ENCODE peak calls at places on chromosome 20, in ten cellular contexts. One of them, this sample, is unnamed.

GRCh38 chr20:1868856-1869255 is 26.4 kb upstream of the SIRPA start:
- DNase-seq in lung: no peak
- DNase-seq in PC-9: no peak
- DNase-seq in IMR-90: peak
- DNase-seq in kidney: no peak
- DNase-seq in coronary artery: no peak
- DNase-seq in ascending aorta: no peak
- DNase-seq in CD8-positive, alpha-beta T cell: no peak
- DNase-seq in HCT116: no peak
- DNase-seq in PC-3: no peak
- DNase-seq in this sample: no peak

GRCh38 chr20:59017493-59018231 is 1.6 kb upstream of the TUBB1 start:
- DNase-seq in lung: peak
- DNase-seq in PC-9: no peak
- DNase-seq in IMR-90: no peak
- DNase-seq in kidney: peak
- DNase-seq in coronary artery: no peak
- DNase-seq in ascending aorta: no peak
- DNase-seq in CD8-positive, alpha-beta T cell: no peak
- DNase-seq in HCT116: no peak
- DNase-seq in PC-3: no peak
- DNase-seq in this sample: no peak

GRCh38 chr20:15976047-15976731 is 597.1 kb downstream of the KIF16B start:
- DNase-seq in lung: no peak
- DNase-seq in PC-9: no peak
- DNase-seq in IMR-90: no peak
- DNase-seq in kidney: no peak
- DNase-seq in coronary artery: no peak
- DNase-seq in ascending aorta: no peak
- DNase-seq in CD8-positive, alpha-beta T cell: no peak
- DNase-seq in HCT116: no peak
- DNase-seq in PC-3: no peak
- DNase-seq in this sample: no peak

GRCh38 chr20:33521461-33521860 is 31.6 kb downstream of the CBFA2T2 start:
- DNase-seq in lung: no peak
- DNase-seq in PC-9: no peak
- DNase-seq in IMR-90: no peak
- DNase-seq in kidney: no peak
- DNase-seq in coronary artery: no peak
- DNase-seq in ascending aorta: no peak
- DNase-seq in CD8-positive, alpha-beta T cell: no peak
- DNase-seq in HCT116: no peak
- DNase-seq in PC-3: no peak
- DNase-seq in this sample: no peak

GRCh38 chr20:2521369-2522305 is 12.9 kb upstream of the ZNF343 start:
- DNase-seq in lung: no peak
- DNase-seq in PC-9: no peak
- DNase-seq in IMR-90: peak
- DNase-seq in kidney: no peak
- DNase-seq in coronary artery: no peak
- DNase-seq in ascending aorta: no peak
- DNase-seq in CD8-positive, alpha-beta T cell: no peak
- DNase-seq in HCT116: peak
- DNase-seq in PC-3: peak
- DNase-seq in this sample: no peak

GRCh38 chr20:14264869-14265268 is 72.5 kb downstream of the FLRT3 start:
- DNase-seq in lung: no peak
- DNase-seq in PC-9: no peak
- DNase-seq in IMR-90: peak
- DNase-seq in kidney: no peak
- DNase-seq in coronary artery: no peak
- DNase-seq in ascending aorta: no peak
- DNase-seq in CD8-positive, alpha-beta T cell: no peak
- DNase-seq in HCT116: no peak
- DNase-seq in PC-3: peak
- DNase-seq in this sample: no peak

GRCh38 chr20:62539646-62540045 is 63.9 kb upstream of the GATA5 start:
- DNase-seq in lung: no peak
- DNase-seq in PC-9: no peak
- DNase-seq in IMR-90: no peak
- DNase-seq in kidney: no peak
- DNase-seq in coronary artery: no peak
- DNase-seq in ascending aorta: no peak
- DNase-seq in CD8-positive, alpha-beta T cell: no peak
- DNase-seq in HCT116: no peak
- DNase-seq in PC-3: no peak
- DNase-seq in this sample: no peak

GRCh38 chr20:60572991-60573390 is 614.8 kb downstream of the CDH26 start:
- DNase-seq in lung: no peak
- DNase-seq in PC-9: no peak
- DNase-seq in IMR-90: no peak
- DNase-seq in kidney: no peak
- DNase-seq in coronary artery: no peak
- DNase-seq in ascending aorta: no peak
- DNase-seq in CD8-positive, alpha-beta T cell: no peak
- DNase-seq in HCT116: no peak
- DNase-seq in PC-3: no peak
- DNase-seq in this sample: no peak

GRCh38 chr20:5122861-5123260 is 3.1 kb upstream of the PCNA start:
- DNase-seq in lung: no peak
- DNase-seq in PC-9: no peak
- DNase-seq in IMR-90: peak
- DNase-seq in kidney: no peak
- DNase-seq in coronary artery: no peak
- DNase-seq in ascending aorta: no peak
- DNase-seq in CD8-positive, alpha-beta T cell: no peak
- DNase-seq in HCT116: no peak
- DNase-seq in PC-3: no peak
- DNase-seq in this sample: no peak

GRCh38 chr20:50276119-50277063 is 85.8 kb downstream of the CEBPB start:
- DNase-seq in lung: peak
- DNase-seq in PC-9: no peak
- DNase-seq in IMR-90: no peak
- DNase-seq in kidney: peak
- DNase-seq in coronary artery: no peak
- DNase-seq in ascending aorta: no peak
- DNase-seq in CD8-positive, alpha-beta T cell: no peak
- DNase-seq in HCT116: no peak
- DNase-seq in PC-3: no peak
- DNase-seq in this sample: no peak
- H3K4me3 ChIP-seq in lung: no peak
- H3K4me3 ChIP-seq in PC-9: no peak
- H3K4me3 ChIP-seq in IMR-90: no peak
- H3K4me3 ChIP-seq in kidney: no peak
- H3K4me3 ChIP-seq in coronary artery: no peak
- H3K4me3 ChIP-seq in ascending aorta: no peak
- H3K4me3 ChIP-seq in CD8-positive, alpha-beta T cell: no peak
- H3K4me3 ChIP-seq in HCT116: no peak
- H3K4me3 ChIP-seq in PC-3: no peak
- H3K4me3 ChIP-seq in this sample: no peak

GRCh38 chr20:52083627-52084232 is 107.8 kb downstream of the ZFP64 start:
- DNase-seq in lung: peak
- DNase-seq in PC-9: peak
- DNase-seq in IMR-90: peak
- DNase-seq in kidney: no peak
- DNase-seq in coronary artery: no peak
- DNase-seq in ascending aorta: no peak
- DNase-seq in CD8-positive, alpha-beta T cell: no peak
- DNase-seq in HCT116: peak
- DNase-seq in PC-3: peak
- DNase-seq in this sample: peak
- TF ChIP-seq CTCF in lung: peak
- TF ChIP-seq CTCF in PC-9: peak
- TF ChIP-seq CTCF in IMR-90: peak
- TF ChIP-seq CTCF in kidney: peak
- TF ChIP-seq CTCF in coronary artery: peak
- TF ChIP-seq CTCF in ascending aorta: peak
- TF ChIP-seq CTCF in CD8-positive, alpha-beta T cell: peak
- TF ChIP-seq CTCF in HCT116: peak
- TF ChIP-seq CTCF in PC-3: peak
- TF ChIP-seq CTCF in this sample: peak

GRCh38 chr20:45373353-45374100 is 4.6 kb downstream of the TP53TG5 start:
- DNase-seq in lung: peak
- DNase-seq in PC-9: peak
- DNase-seq in IMR-90: peak
- DNase-seq in kidney: peak
- DNase-seq in coronary artery: peak
- DNase-seq in ascending aorta: no peak
- DNase-seq in CD8-positive, alpha-beta T cell: peak
- DNase-seq in HCT116: peak
- DNase-seq in PC-3: peak
- DNase-seq in this sample: no peak
- H3K27ac ChIP-seq in lung: peak
- H3K27ac ChIP-seq in PC-9: no peak
- H3K27ac ChIP-seq in IMR-90: no peak
- H3K27ac ChIP-seq in kidney: no peak
- H3K27ac ChIP-seq in coronary artery: peak
- H3K27ac ChIP-seq in ascending aorta: peak
- H3K27ac ChIP-seq in CD8-positive, alpha-beta T cell: peak
- H3K27ac ChIP-seq in HCT116: no peak
- H3K27ac ChIP-seq in PC-3: no peak
- H3K27ac ChIP-seq in this sample: no peak

GRCh38 chr20:692044-692443 is 16.4 kb upstream of the SCRT2 start:
- DNase-seq in lung: no peak
- DNase-seq in PC-9: peak
- DNase-seq in IMR-90: no peak
- DNase-seq in kidney: no peak
- DNase-seq in coronary artery: no peak
- DNase-seq in ascending aorta: no peak
- DNase-seq in CD8-positive, alpha-beta T cell: no peak
- DNase-seq in HCT116: no peak
- DNase-seq in PC-3: no peak
- DNase-seq in this sample: no peak

GRCh38 chr20:688809-689208 is 13.2 kb upstream of the SCRT2 start:
- DNase-seq in lung: no peak
- DNase-seq in PC-9: peak
- DNase-seq in IMR-90: peak
- DNase-seq in kidney: peak
- DNase-seq in coronary artery: no peak
- DNase-seq in ascending aorta: no peak
- DNase-seq in CD8-positive, alpha-beta T cell: no peak
- DNase-seq in HCT116: no peak
- DNase-seq in PC-3: no peak
- DNase-seq in this sample: no peak

GRCh38 chr20:689947-690346 is 14.3 kb upstream of the SCRT2 start:
- DNase-seq in lung: no peak
- DNase-seq in PC-9: peak
- DNase-seq in IMR-90: no peak
- DNase-seq in kidney: no peak
- DNase-seq in coronary artery: no peak
- DNase-seq in ascending aorta: no peak
- DNase-seq in CD8-positive, alpha-beta T cell: no peak
- DNase-seq in HCT116: no peak
- DNase-seq in PC-3: no peak
- DNase-seq in this sample: no peak

GRCh38 chr20:687468-688203 is 12.0 kb upstream of the SCRT2 start:
- DNase-seq in lung: no peak
- DNase-seq in PC-9: peak
- DNase-seq in IMR-90: no peak
- DNase-seq in kidney: no peak
- DNase-seq in coronary artery: no peak
- DNase-seq in ascending aorta: no peak
- DNase-seq in CD8-positive, alpha-beta T cell: no peak
- DNase-seq in HCT116: no peak
- DNase-seq in PC-3: no peak
- DNase-seq in this sample: no peak

DNA sequence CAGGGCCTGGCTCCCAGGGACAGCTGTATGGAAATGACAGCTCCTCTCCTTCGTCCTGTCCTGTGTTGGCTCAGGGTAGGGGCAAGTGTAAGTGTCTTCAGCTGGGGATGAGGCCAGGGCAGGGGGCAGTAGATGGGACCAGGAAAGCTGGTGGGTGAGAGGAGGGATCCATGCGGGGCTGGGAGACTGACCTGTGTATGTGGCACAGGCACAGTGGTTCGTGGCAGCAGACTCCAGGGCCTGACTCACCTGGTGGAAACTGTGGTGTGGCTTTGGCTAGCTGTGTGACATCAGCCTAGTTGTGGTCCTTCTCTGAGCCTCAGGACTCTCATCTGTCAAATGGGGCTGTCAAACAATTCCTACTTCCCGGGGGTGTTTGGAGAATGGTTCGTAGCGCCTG is 13.7 kb upstream of the SCRT2 start:
- DNase-seq in lung: no peak
- DNase-seq in PC-9: peak
- DNase-seq in IMR-90: no peak
- DNase-seq in kidney: peak
- DNase-seq in coronary artery: no peak
- DNase-seq in ascending aorta: no peak
- DNase-seq in CD8-positive, alpha-beta T cell: no peak
- DNase-seq in HCT116: no peak
- DNase-seq in PC-3: no peak
- DNase-seq in this sample: no peak
- H3K4me3 ChIP-seq in lung: no peak
- H3K4me3 ChIP-seq in PC-9: no peak
- H3K4me3 ChIP-seq in IMR-90: no peak
- H3K4me3 ChIP-seq in kidney: no peak
- H3K4me3 ChIP-seq in coronary artery: no peak
- H3K4me3 ChIP-seq in ascending aorta: no peak
- H3K4me3 ChIP-seq in CD8-positive, alpha-beta T cell: no peak
- H3K4me3 ChIP-seq in HCT116: no peak
- H3K4me3 ChIP-seq in PC-3: no peak
- H3K4me3 ChIP-seq in this sample: no peak

DNA sequence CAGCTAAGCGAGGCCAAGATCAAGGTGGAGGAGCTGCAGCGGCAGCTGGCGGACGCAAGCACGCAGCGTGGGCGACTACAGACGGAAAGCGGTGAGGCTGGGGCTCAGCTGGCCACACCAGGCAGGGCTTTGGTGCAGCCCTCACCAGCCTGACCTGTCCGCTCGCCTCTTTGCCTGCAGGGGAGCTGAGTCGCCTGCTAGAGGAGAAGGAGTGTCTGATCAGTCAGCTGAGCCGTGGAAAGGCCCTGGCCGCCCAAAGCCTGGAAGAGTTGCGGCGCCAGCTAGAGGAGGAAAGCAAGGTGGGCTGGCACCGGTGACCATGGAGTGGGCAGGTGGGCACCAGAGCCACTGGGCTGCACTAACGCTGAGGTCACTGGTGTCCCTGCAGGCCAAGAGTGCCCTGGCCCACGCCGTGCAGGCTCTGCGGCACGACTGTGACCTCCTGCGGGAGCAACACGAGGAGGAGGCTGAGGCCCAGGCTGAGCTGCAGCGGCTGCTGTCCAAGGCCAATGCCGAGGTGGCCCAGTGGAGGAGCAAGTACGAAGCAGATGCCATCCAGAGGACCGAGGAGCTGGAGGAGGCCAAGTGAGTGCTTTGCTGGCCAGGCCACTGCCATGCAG is 42.8 kb downstream of the MYH7B start:
- DNase-seq in lung: no peak
- DNase-seq in PC-9: no peak
- DNase-seq in IMR-90: no peak
- DNase-seq in kidney: no peak
- DNase-seq in coronary artery: no peak
- DNase-seq in ascending aorta: no peak
- DNase-seq in CD8-positive, alpha-beta T cell: no peak
- DNase-seq in HCT116: no peak
- DNase-seq in PC-3: no peak
- DNase-seq in this sample: no peak
- TF ChIP-seq CTCF in lung: no peak
- TF ChIP-seq CTCF in PC-9: no peak
- TF ChIP-seq CTCF in IMR-90: peak
- TF ChIP-seq CTCF in kidney: no peak
- TF ChIP-seq CTCF in coronary artery: no peak
- TF ChIP-seq CTCF in ascending aorta: no peak
- TF ChIP-seq CTCF in CD8-positive, alpha-beta T cell: no peak
- TF ChIP-seq CTCF in HCT116: no peak
- TF ChIP-seq CTCF in PC-3: peak
- TF ChIP-seq CTCF in this sample: no peak

This sample was measured in AG04450.